ENCODE peak calls at places on chromosomes 11 and 22, in five cellular contexts. J is MCF 10A, Q is Kasumi-1, X is astrocyte of the spinal cord, O is WTC11. D is an unnamed sample.
A peak's percentile ranks its signal among the peaks of the same experiment; 100 is the strongest.

GRCh38 chr11:57460017-57460755 is at the start of gene RTN4RL2:
- DNase-seq in J (peak; percentile 65), Q (peak; percentile 73), O (peak; percentile 81), X (peak; percentile 20), D (no peak)

GRCh38 chr11:46475926-46476545 is 84.5 kb upstream of the CHRM4 start:
- DNase-seq in X (no peak), Q (no peak), O (no peak), J (no peak), D (no peak)

GRCh38 chr22:48613566-48614200 is 1214.0 kb downstream of the BRD1 start:
- DNase-seq in X (no peak), J (no peak), O (no peak), Q (no peak), D (no peak)

GRCh38 chr11:25702417-25702816 is 629.5 kb upstream of the ANO3 start:
- DNase-seq in O (no peak), Q (no peak), X (no peak), J (no peak), D (peak; percentile 3)

GRCh38 chr11:44188643-44189042 is 93.2 kb downstream of the EXT2 start:
- DNase-seq in O (no peak), Q (no peak), J (no peak), X (peak; percentile 24), D (no peak)

GRCh38 chr11:2933376-2934056 is 4.3 kb upstream of the PHLDA2 start:
- DNase-seq in Q (peak; percentile 35), O (peak; percentile 14), J (peak; percentile 94), X (peak; percentile 80), D (peak; percentile 83)

GRCh38 chr11:126282742-126283591 is at the start of gene TIRAP:
- DNase-seq in J (peak; percentile 55), Q (peak; percentile 53), O (peak; percentile 44), X (peak; percentile 40), D (peak; percentile 41)

GRCh38 chr11:7548659-7549283 is 35.0 kb downstream of the PPFIBP2 start:
- DNase-seq in J (peak; percentile 43), O (peak; percentile 84), Q (peak; percentile 1), X (no peak), D (no peak)

GRCh38 chr11:124873980-124874379 is 8.7 kb downstream of the ROBO3 start:
- DNase-seq in O (no peak), Q (no peak), J (no peak), X (no peak), D (no peak)

GRCh38 chr11:92556435-92556834 is 331.8 kb downstream of the FAT3 start:
- DNase-seq in Q (peak; percentile 1), J (peak; percentile 58), X (peak; percentile 38), O (no peak), D (no peak)

GRCh38 chr11:23856654-23857053 is 640.2 kb upstream of the LUZP2 start:
- DNase-seq in O (no peak), Q (no peak), J (peak; percentile 66), X (peak; percentile 7), D (peak; percentile 36)

D was measured in foreskin keratinocyte.